ENCODE peak calls at places on chromosomes 6 and 20, in ten cellular contexts. L is central memory CD4-positive, alpha-beta T cell; W is T-helper 17 cell; P is omental fat pad; C is T1000; A is Right ventricle myocardium inferior; H is NCI-H187 treated with DMSO at 0.1 percent for 48 hours; F is neural crest cell; Z is psoas muscle; D is iris pigment epithelial cell. B is an unnamed sample.

GRCh38 chr6:6614096-6614964 is 25.8 kb downstream of the LY86 start:
- DNase-seq in L (peak), W (no peak), P (no peak), C (no peak), A (no peak), H (no peak), F (no peak), Z (no peak), D (no peak), B (no peak)

GRCh38 chr6:44233560-44234100 is 10.2 kb downstream of the SLC29A1 start:
- DNase-seq in L (no peak), W (no peak), P (no peak), C (no peak), A (peak), H (no peak), F (no peak), Z (no peak), D (no peak), B (no peak)

GRCh38 chr6:141165012-141165411 is 967.7 kb upstream of the GJE1 start:
- DNase-seq in L (no peak), W (no peak), P (no peak), C (no peak), A (no peak), H (peak), F (no peak), Z (no peak), D (no peak), B (no peak)

GRCh38 chr6:136226027-136226673 is 24.0 kb downstream of the MTFR2 start:
- DNase-seq in L (peak), W (peak), P (peak), C (peak), A (peak), H (no peak), F (peak), Z (no peak), D (peak), B (peak)

GRCh38 chr6:34791164-34791841 is 580 bp upstream of the BLTP3A start:
- DNase-seq in L (no peak), W (no peak), P (no peak), C (no peak), A (no peak), H (no peak), F (no peak), Z (peak), D (no peak), B (peak)

GRCh38 chr6:44057931-44058616 is 69.2 kb downstream of the MRPL14 start:
- DNase-seq in L (no peak), W (no peak), P (no peak), C (no peak), A (no peak), H (no peak), F (no peak), Z (no peak), D (no peak), B (no peak)

GRCh38 chr6:133129556-133129955 is 111.6 kb upstream of the EYA4 start:
- DNase-seq in L (no peak), W (no peak), P (no peak), C (no peak), A (no peak), H (no peak), F (no peak), Z (no peak), D (no peak), B (no peak)

GRCh38 chr6:31660998-31661866 is 654 bp upstream of the C6orf47 start:
- DNase-seq in L (no peak), W (no peak), P (no peak), C (no peak), A (peak), H (no peak), F (no peak), Z (no peak), D (peak), B (no peak)

GRCh38 chr6:92545861-92546260 is 873.5 kb downstream of the EPHA7 start:
- DNase-seq in L (no peak), W (no peak), P (no peak), C (no peak), A (no peak), H (no peak), F (no peak), Z (no peak), D (no peak), B (no peak)

GRCh38 chr6:6927437-6928361 is 180.1 kb upstream of the RREB1 start:
- DNase-seq in L (no peak), W (no peak), P (no peak), C (no peak), A (peak), H (no peak), F (no peak), Z (peak), D (no peak), B (no peak)

GRCh38 chr6:31125586-31126363 is 5.5 kb upstream of the CDSN start:
- DNase-seq in L (no peak), W (no peak), P (no peak), C (peak), A (no peak), H (no peak), F (no peak), Z (no peak), D (peak), B (no peak)

GRCh38 chr20:58583586-58583985 is 67.5 kb upstream of the STX16 start:
- DNase-seq in L (no peak), W (no peak), P (no peak), C (no peak), A (peak), H (no peak), F (no peak), Z (no peak), D (no peak), B (peak)

GRCh38 chr6:75397806-75398465 is 95.7 kb downstream of the FILIP1 start:
- DNase-seq in L (no peak), W (no peak), P (no peak), C (no peak), A (no peak), H (no peak), F (no peak), Z (no peak), D (peak), B (no peak)

GRCh38 chr6:116019428-116019827 is 41.3 kb downstream of the FRK start:
- DNase-seq in L (no peak), W (no peak), P (no peak), C (no peak), A (no peak), H (no peak), F (no peak), Z (no peak), D (no peak), B (no peak)

GRCh38 chr6:142943746-142944125 is 1.2 kb downstream of the HIVEP2 start:
- DNase-seq in L (peak), W (peak), P (no peak), C (no peak), A (no peak), H (no peak), F (no peak), Z (no peak), D (peak), B (no peak)

GRCh38 chr6:39206250-39206721 is 23.0 kb downstream of the KCNK5 start:
- DNase-seq in L (no peak), W (no peak), P (no peak), C (no peak), A (no peak), H (no peak), F (no peak), Z (no peak), D (no peak), B (no peak)

GRCh38 chr6:117829594-117830319 is 77.3 kb upstream of the SLC35F1 start:
- DNase-seq in L (no peak), W (no peak), P (no peak), C (peak), A (no peak), H (no peak), F (peak), Z (no peak), D (peak), B (no peak)

GRCh38 chr20:35735828-35736470 is 6.1 kb downstream of the RBM39 start:
- DNase-seq in L (no peak), W (no peak), P (no peak), C (no peak), A (no peak), H (no peak), F (no peak), Z (no peak), D (no peak), B (no peak)

GRCh38 chr6:158879180-158879579 is 60.0 kb upstream of the EZR start:
- DNase-seq in L (no peak), W (no peak), P (no peak), C (peak), A (no peak), H (no peak), F (no peak), Z (no peak), D (peak), B (no peak)

GRCh38 chr20:52094693-52095092 is 96.9 kb downstream of the ZFP64 start:
- DNase-seq in L (no peak), W (no peak), P (no peak), C (no peak), A (no peak), H (no peak), F (no peak), Z (no peak), D (no peak), B (no peak)

GRCh38 chr6:157424491-157425020 is 43.6 kb downstream of the ZDHHC14 start:
- DNase-seq in L (no peak), W (no peak), P (no peak), C (no peak), A (no peak), H (no peak), F (no peak), Z (no peak), D (no peak), B (no peak)

GRCh38 chr6:42764883-42765653 is 16.8 kb upstream of the BICRAL start:
- DNase-seq in L (no peak), W (no peak), P (no peak), C (no peak), A (no peak), H (peak), F (no peak), Z (no peak), D (no peak), B (no peak)

GRCh38 chr20:62142252-62143117 is 709 bp downstream of the PSMA7 start:
- DNase-seq in L (no peak), W (no peak), P (no peak), C (no peak), A (peak), H (no peak), F (no peak), Z (peak), D (no peak), B (no peak)

GRCh38 chr6:150915868-150916267 is 50.4 kb downstream of the MTHFD1L start:
- DNase-seq in L (no peak), W (no peak), P (no peak), C (no peak), A (no peak), H (no peak), F (no peak), Z (no peak), D (peak), B (no peak)

GRCh38 chr20:3042621-3043020 is 801 bp upstream of the GNRH2 start:
- DNase-seq in L (no peak), W (no peak), P (no peak), C (no peak), A (no peak), H (no peak), F (no peak), Z (peak), D (no peak), B (no peak)

GRCh38 chr20:51800769-51801219 is 1.5 kb downstream of the SALL4 start:
- DNase-seq in L (no peak), W (no peak), P (no peak), C (no peak), A (no peak), H (no peak), F (peak), Z (no peak), D (peak), B (no peak)

GRCh38 chr20:57527728-57528127 is 2.8 kb upstream of the CTCFL start:
- DNase-seq in L (no peak), W (no peak), P (no peak), C (no peak), A (no peak), H (no peak), F (no peak), Z (no peak), D (no peak), B (no peak)

B was measured in lower leg skin.